ENCODE peak calls at places on chromosomes 3 and 15, in five cellular contexts. One of them, this sample, is unnamed.

GRCh38 chr3:60301142-60301541 is 950.1 kb downstream of the FHIT start:
- DNase-seq in astrocyte of the cerebellum: peak
- DNase-seq in fibroblast of lung: peak
- DNase-seq in mucosa of descending colon: no peak
- DNase-seq in foreskin fibroblast: peak
- DNase-seq in this sample: no peak

GRCh38 chr3:128427872-128428822 is 38.5 kb downstream of the DNAJB8 start:
- DNase-seq in mucosa of descending colon: no peak
- DNase-seq in astrocyte of the cerebellum: no peak
- DNase-seq in foreskin fibroblast: no peak
- DNase-seq in fibroblast of lung: no peak
- DNase-seq in this sample: no peak

GRCh38 chr3:5016218-5017161 is 37.3 kb downstream of the BHLHE40 start:
- DNase-seq in mucosa of descending colon: peak
- DNase-seq in fibroblast of lung: peak
- DNase-seq in astrocyte of the cerebellum: no peak
- DNase-seq in foreskin fibroblast: peak
- DNase-seq in this sample: no peak

GRCh38 chr3:11582123-11582968 is 61.4 kb downstream of the VGLL4 start:
- DNase-seq in fibroblast of lung: peak
- DNase-seq in mucosa of descending colon: peak
- DNase-seq in foreskin fibroblast: peak
- DNase-seq in astrocyte of the cerebellum: peak
- DNase-seq in this sample: no peak

GRCh38 chr3:15815696-15816095 is 17.9 kb upstream of the ANKRD28 start:
- DNase-seq in fibroblast of lung: peak
- DNase-seq in foreskin fibroblast: peak
- DNase-seq in astrocyte of the cerebellum: peak
- DNase-seq in mucosa of descending colon: no peak
- DNase-seq in this sample: no peak

GRCh38 chr3:71744738-71745137 is 8.9 kb upstream of the GPR27 start:
- DNase-seq in mucosa of descending colon: no peak
- DNase-seq in fibroblast of lung: no peak
- DNase-seq in foreskin fibroblast: no peak
- DNase-seq in astrocyte of the cerebellum: no peak
- DNase-seq in this sample: no peak

GRCh38 chr3:112437146-112438022 is 61.9 kb downstream of the BTLA start:
- DNase-seq in astrocyte of the cerebellum: peak
- DNase-seq in foreskin fibroblast: peak
- DNase-seq in fibroblast of lung: peak
- DNase-seq in mucosa of descending colon: no peak
- DNase-seq in this sample: no peak

GRCh38 chr15:89836255-89837133 is 21.8 kb upstream of the ANPEP start:
- DNase-seq in fibroblast of lung: peak
- DNase-seq in mucosa of descending colon: no peak
- DNase-seq in foreskin fibroblast: peak
- DNase-seq in astrocyte of the cerebellum: peak
- DNase-seq in this sample: peak

GRCh38 chr15:74920472-74920871 is 13.8 kb upstream of the FAM219B start:
- DNase-seq in foreskin fibroblast: no peak
- DNase-seq in mucosa of descending colon: no peak
- DNase-seq in astrocyte of the cerebellum: no peak
- DNase-seq in fibroblast of lung: peak
- DNase-seq in this sample: no peak

GRCh38 chr3:28212681-28213080 is 28.7 kb upstream of the CMC1 start:
- DNase-seq in astrocyte of the cerebellum: no peak
- DNase-seq in mucosa of descending colon: no peak
- DNase-seq in fibroblast of lung: no peak
- DNase-seq in foreskin fibroblast: no peak
- DNase-seq in this sample: no peak

GRCh38 chr15:65576669-65577068 is 34.3 kb downstream of the INTS14 start:
- DNase-seq in astrocyte of the cerebellum: peak
- DNase-seq in mucosa of descending colon: no peak
- DNase-seq in foreskin fibroblast: peak
- DNase-seq in fibroblast of lung: peak
- DNase-seq in this sample: peak

GRCh38 chr15:67175643-67176071 is 78.8 kb downstream of the AAGAB start:
- DNase-seq in mucosa of descending colon: no peak
- DNase-seq in foreskin fibroblast: peak
- DNase-seq in astrocyte of the cerebellum: no peak
- DNase-seq in fibroblast of lung: no peak
- DNase-seq in this sample: no peak

GRCh38 chr3:22372292-22372949 is 621.4 kb upstream of the ZNF385D start:
- DNase-seq in fibroblast of lung: peak
- DNase-seq in mucosa of descending colon: peak
- DNase-seq in astrocyte of the cerebellum: no peak
- DNase-seq in foreskin fibroblast: peak
- DNase-seq in this sample: no peak

GRCh38 chr15:31434418-31435255 is 108.0 kb downstream of the KLF13 start:
- DNase-seq in fibroblast of lung: peak
- DNase-seq in mucosa of descending colon: peak
- DNase-seq in foreskin fibroblast: peak
- DNase-seq in astrocyte of the cerebellum: peak
- DNase-seq in this sample: no peak

GRCh38 chr3:45547764-45548683 is 46.5 kb upstream of the LIMD1 start:
- DNase-seq in foreskin fibroblast: peak
- DNase-seq in astrocyte of the cerebellum: peak
- DNase-seq in fibroblast of lung: peak
- DNase-seq in mucosa of descending colon: no peak
- DNase-seq in this sample: peak

GRCh38 chr3:7306900-7307299 is 446.0 kb downstream of the GRM7 start:
- DNase-seq in astrocyte of the cerebellum: no peak
- DNase-seq in fibroblast of lung: no peak
- DNase-seq in mucosa of descending colon: no peak
- DNase-seq in foreskin fibroblast: no peak
- DNase-seq in this sample: no peak

GRCh38 chr15:99911824-99912223 is 178.6 kb upstream of the LYSMD4 start:
- DNase-seq in foreskin fibroblast: peak
- DNase-seq in fibroblast of lung: no peak
- DNase-seq in mucosa of descending colon: no peak
- DNase-seq in astrocyte of the cerebellum: no peak
- DNase-seq in this sample: no peak

GRCh38 chr3:32457971-32458471 is 44.6 kb downstream of the CMTM6 start:
- DNase-seq in foreskin fibroblast: no peak
- DNase-seq in astrocyte of the cerebellum: no peak
- DNase-seq in mucosa of descending colon: no peak
- DNase-seq in fibroblast of lung: no peak
- DNase-seq in this sample: no peak

GRCh38 chr3:138118863-138119766 is 3.7 kb upstream of the DZIP1L start:
- DNase-seq in foreskin fibroblast: peak
- DNase-seq in astrocyte of the cerebellum: peak
- DNase-seq in fibroblast of lung: peak
- DNase-seq in mucosa of descending colon: peak
- DNase-seq in this sample: no peak

GRCh38 chr3:140629351-140630137 is 48.3 kb upstream of the TRIM42 start:
- DNase-seq in fibroblast of lung: peak
- DNase-seq in mucosa of descending colon: no peak
- DNase-seq in astrocyte of the cerebellum: peak
- DNase-seq in foreskin fibroblast: peak
- DNase-seq in this sample: peak

GRCh38 chr15:25416693-25417092 is 22.1 kb downstream of the UBE3A start:
- DNase-seq in fibroblast of lung: peak
- DNase-seq in mucosa of descending colon: no peak
- DNase-seq in astrocyte of the cerebellum: no peak
- DNase-seq in foreskin fibroblast: no peak
- DNase-seq in this sample: peak

GRCh38 chr3:143348486-143349327 is 229.1 kb downstream of the CHST2 start:
- DNase-seq in mucosa of descending colon: no peak
- DNase-seq in astrocyte of the cerebellum: no peak
- DNase-seq in foreskin fibroblast: no peak
- DNase-seq in fibroblast of lung: no peak
- DNase-seq in this sample: no peak

GRCh38 chr3:159536876-159537275 is 451.8 kb upstream of the IL12A start:
- DNase-seq in foreskin fibroblast: no peak
- DNase-seq in fibroblast of lung: no peak
- DNase-seq in mucosa of descending colon: no peak
- DNase-seq in astrocyte of the cerebellum: no peak
- DNase-seq in this sample: peak

GRCh38 chr3:34947849-34948248 is 691.5 kb upstream of the ARPP21 start:
- DNase-seq in foreskin fibroblast: peak
- DNase-seq in astrocyte of the cerebellum: peak
- DNase-seq in fibroblast of lung: peak
- DNase-seq in mucosa of descending colon: no peak
- DNase-seq in this sample: peak

GRCh38 chr3:23919628-23920027 is 2.7 kb downstream of the RPL15 start:
- DNase-seq in astrocyte of the cerebellum: no peak
- DNase-seq in mucosa of descending colon: no peak
- DNase-seq in fibroblast of lung: no peak
- DNase-seq in foreskin fibroblast: no peak
- DNase-seq in this sample: no peak

GRCh38 chr15:36232491-36232890 is 346.9 kb upstream of the CDIN1 start:
- DNase-seq in astrocyte of the cerebellum: no peak
- DNase-seq in fibroblast of lung: no peak
- DNase-seq in mucosa of descending colon: no peak
- DNase-seq in foreskin fibroblast: no peak
- DNase-seq in this sample: no peak

GRCh38 chr3:36868614-36869436 is 76.0 kb downstream of the TRANK1 start:
- DNase-seq in mucosa of descending colon: no peak
- DNase-seq in fibroblast of lung: peak
- DNase-seq in astrocyte of the cerebellum: peak
- DNase-seq in foreskin fibroblast: peak
- DNase-seq in this sample: no peak

GRCh38 chr3:122183521-122183892 is at the start of gene CASR:
- DNase-seq in mucosa of descending colon: peak
- DNase-seq in foreskin fibroblast: peak
- DNase-seq in fibroblast of lung: no peak
- DNase-seq in astrocyte of the cerebellum: no peak
- DNase-seq in this sample: peak

GRCh38 chr3:52308308-52308707 is 7.8 kb upstream of the DNAH1 start:
- DNase-seq in astrocyte of the cerebellum: no peak
- DNase-seq in fibroblast of lung: no peak
- DNase-seq in foreskin fibroblast: no peak
- DNase-seq in mucosa of descending colon: no peak
- DNase-seq in this sample: no peak

GRCh38 chr3:20137642-20138041 is 48.4 kb downstream of the SGO1 start:
- DNase-seq in mucosa of descending colon: no peak
- DNase-seq in foreskin fibroblast: no peak
- DNase-seq in fibroblast of lung: no peak
- DNase-seq in astrocyte of the cerebellum: no peak
- DNase-seq in this sample: no peak

DNA sequence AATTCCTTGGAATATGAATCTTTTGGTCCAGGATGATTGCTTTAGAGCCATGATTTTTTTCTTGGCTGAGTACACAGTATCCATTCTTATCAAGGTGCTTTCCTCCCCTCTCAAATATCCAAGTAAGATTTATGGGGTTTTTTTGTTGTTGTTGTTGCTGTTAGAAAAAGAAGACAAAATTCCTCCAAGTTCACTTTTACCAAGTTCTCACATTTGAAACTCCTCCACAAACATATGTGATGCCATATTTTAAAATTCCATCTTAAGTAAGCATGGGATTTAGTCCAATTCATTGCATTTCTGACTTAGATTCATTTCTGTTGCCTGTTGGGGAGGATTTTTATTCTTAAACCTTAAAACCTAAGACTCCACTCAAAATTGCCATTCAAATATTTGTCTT is 128.6 kb upstream of the SPATA12 start:
- DNase-seq in foreskin fibroblast: no peak
- DNase-seq in astrocyte of the cerebellum: no peak
- DNase-seq in fibroblast of lung: no peak
- DNase-seq in mucosa of descending colon: no peak
- DNase-seq in this sample: no peak
- H3K4me3 ChIP-seq in foreskin fibroblast: no peak
- H3K4me3 ChIP-seq in astrocyte of the cerebellum: no peak
- H3K4me3 ChIP-seq in fibroblast of lung: no peak
- H3K4me3 ChIP-seq in mucosa of descending colon: no peak
- H3K4me3 ChIP-seq in this sample: no peak

GRCh38 chr15:48177875-48178611 is at the start of gene MYEF2:
- DNase-seq in astrocyte of the cerebellum: peak
- DNase-seq in foreskin fibroblast: peak
- DNase-seq in mucosa of descending colon: peak
- DNase-seq in fibroblast of lung: peak
- DNase-seq in this sample: no peak
- TF ChIP-seq CTCF in astrocyte of the cerebellum: no peak
- TF ChIP-seq CTCF in foreskin fibroblast: no peak
- TF ChIP-seq CTCF in mucosa of descending colon: no peak
- TF ChIP-seq CTCF in fibroblast of lung: no peak
- TF ChIP-seq CTCF in this sample: no peak

GRCh38 chr15:100958326-100959065 is 39.3 kb downstream of the LRRK1 start:
- DNase-seq in fibroblast of lung: peak
- DNase-seq in astrocyte of the cerebellum: peak
- DNase-seq in foreskin fibroblast: peak
- DNase-seq in mucosa of descending colon: no peak
- DNase-seq in this sample: peak
- H3K4me3 ChIP-seq in fibroblast of lung: no peak
- H3K4me3 ChIP-seq in astrocyte of the cerebellum: no peak
- H3K4me3 ChIP-seq in foreskin fibroblast: no peak
- H3K4me3 ChIP-seq in mucosa of descending colon: no peak
- H3K4me3 ChIP-seq in this sample: no peak

DNA sequence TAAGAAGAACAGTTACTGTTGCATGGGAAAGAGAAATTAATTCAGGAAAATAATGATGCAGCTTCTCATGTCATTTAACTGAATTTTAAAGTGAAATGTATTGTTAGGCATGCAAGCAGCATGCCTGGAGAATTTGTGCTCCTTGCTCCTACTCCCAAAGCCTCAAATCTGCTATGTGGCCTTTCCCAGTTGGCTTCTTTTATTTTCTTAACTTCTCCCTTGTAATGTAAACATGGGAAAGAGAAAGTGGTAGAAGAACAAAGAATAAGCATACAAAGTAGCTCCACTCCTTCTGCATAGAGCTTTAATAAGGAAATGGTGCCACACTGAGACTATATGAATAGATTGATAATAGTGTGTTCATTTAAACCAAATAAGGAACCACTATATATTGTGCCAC is 100.0 kb downstream of the VGLL3 start:
- DNase-seq in foreskin fibroblast: no peak
- DNase-seq in mucosa of descending colon: no peak
- DNase-seq in astrocyte of the cerebellum: no peak
- DNase-seq in fibroblast of lung: no peak
- DNase-seq in this sample: no peak
- TF ChIP-seq CTCF in foreskin fibroblast: no peak
- TF ChIP-seq CTCF in mucosa of descending colon: no peak
- TF ChIP-seq CTCF in astrocyte of the cerebellum: no peak
- TF ChIP-seq CTCF in fibroblast of lung: no peak
- TF ChIP-seq CTCF in this sample: no peak

DNA sequence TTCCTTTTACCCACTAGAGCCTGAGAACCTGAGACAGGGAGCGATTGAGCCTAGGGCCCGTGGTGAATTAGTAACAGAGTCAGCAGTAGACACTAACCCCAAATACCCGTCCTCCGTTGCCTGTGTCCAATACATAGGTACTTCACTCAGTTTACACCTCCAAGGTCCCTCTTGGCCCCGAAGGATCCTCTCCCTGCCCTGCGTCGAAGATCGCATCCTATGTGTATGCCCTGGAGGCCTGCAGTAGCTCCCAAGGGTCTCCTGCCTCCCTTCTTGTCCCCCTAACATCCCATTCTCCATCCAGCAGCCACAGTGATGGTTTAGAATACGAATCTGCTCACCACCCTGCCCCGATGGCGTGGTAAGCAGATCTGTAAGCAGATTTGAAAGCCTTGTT is 67.0 kb downstream of the ISG20 start:
- DNase-seq in fibroblast of lung: no peak
- DNase-seq in astrocyte of the cerebellum: no peak
- DNase-seq in foreskin fibroblast: no peak
- DNase-seq in mucosa of descending colon: no peak
- DNase-seq in this sample: no peak
- H3K4me3 ChIP-seq in fibroblast of lung: peak
- H3K4me3 ChIP-seq in astrocyte of the cerebellum: peak
- H3K4me3 ChIP-seq in foreskin fibroblast: peak
- H3K4me3 ChIP-seq in mucosa of descending colon: no peak
- H3K4me3 ChIP-seq in this sample: peak